ENCODE peak calls at places on chromosomes 16 and 17, in eight cellular contexts. E, X, B, S, R, V, O and A are unnamed samples.

GRCh38 chr17:56142325-56142724 is 10.9 kb upstream of the ANKFN1 start:
- DNase-seq in R (no peak), X (peak; percentile 68), O (no peak), V (no peak), S (no peak), E (no peak), B (peak; percentile 86), A (no peak)

GRCh38 chr17:83194189-83194565 is 114.8 kb downstream of the METRNL start:
- DNase-seq in B (no peak), V (no peak), S (no peak), O (no peak), R (peak; percentile 14), X (no peak), E (no peak), A (no peak)

GRCh38 chr16:85750021-85750826 is 672 bp downstream of the C16orf74 start:
- DNase-seq in S (no peak), E (peak; percentile 6), R (no peak), V (no peak), B (no peak), O (no peak), X (peak; percentile 52), A (no peak)

GRCh38 chr17:79078476-79079190 is 4.0 kb downstream of the ENGASE start:
- DNase-seq in X (no peak), O (no peak), R (no peak), E (no peak), S (no peak), B (no peak), V (no peak), A (no peak)

GRCh38 chr17:32882734-32883133 is 5.8 kb upstream of the MYO1D start:
- DNase-seq in X (peak; percentile 51), R (no peak), B (no peak), O (no peak), S (no peak), E (peak; percentile 13), V (no peak), A (no peak)

GRCh38 chr17:14856156-14856555 is 409.0 kb downstream of the PMP22 start:
- DNase-seq in R (no peak), E (no peak), O (no peak), X (no peak), B (no peak), S (no peak), V (no peak), A (no peak)

GRCh38 chr17:79242393-79242792 is 167.8 kb downstream of the ENGASE start:
- DNase-seq in V (no peak), R (no peak), X (no peak), S (no peak), O (no peak), E (no peak), B (no peak), A (no peak)

GRCh38 chr17:624341-624860 is 90.2 kb downstream of the VPS53 start:
- DNase-seq in R (no peak), B (no peak), X (peak; percentile 52), V (no peak), O (no peak), E (no peak), S (no peak), A (no peak)

GRCh38 chr17:79865351-79866210 is 26.3 kb upstream of the CBX4 start:
- DNase-seq in B (no peak), X (no peak), O (no peak), E (no peak), V (no peak), S (no peak), R (no peak), A (no peak)

GRCh38 chr16:66673691-66674090 is 22.9 kb downstream of the CMTM4 start:
- DNase-seq in V (no peak), B (no peak), O (no peak), X (no peak), E (no peak), R (no peak), S (no peak), A (no peak)

GRCh38 chr17:32927201-32927723 is 691 bp upstream of the TMEM98 start:
- DNase-seq in O (no peak), E (no peak), X (no peak), R (no peak), V (no peak), B (no peak), S (no peak), A (no peak)

GRCh38 chr17:58985265-58985810 is 121.3 kb downstream of the TRIM37 start:
- DNase-seq in V (no peak), S (no peak), E (no peak), X (no peak), B (no peak), R (no peak), O (no peak), A (no peak)

GRCh38 chr16:23729503-23730424 is 16.7 kb upstream of the ERN2 start:
- DNase-seq in B (no peak), E (no peak), S (no peak), O (no peak), V (no peak), R (no peak), X (peak; percentile 56), A (no peak)

GRCh38 chr17:80307994-80308671 is 47.5 kb downstream of the RNF213 start:
- DNase-seq in V (no peak), R (no peak), X (no peak), B (no peak), S (no peak), E (no peak), O (no peak), A (no peak)

GRCh38 chr16:48366165-48367093 is 18.8 kb downstream of the SIAH1 start:
- DNase-seq in O (peak; percentile 30), R (peak; percentile 52), E (peak; percentile 50), X (peak; percentile 94), B (peak; percentile 89), V (peak; percentile 33), S (no peak), A (peak; percentile 68)

GRCh38 chr16:11797957-11798299 is 870 bp upstream of the ZC3H7A start:
- DNase-seq in V (no peak), X (peak; percentile 33), S (no peak), O (no peak), E (no peak), B (no peak), R (no peak), A (no peak)